ENCODE peak calls at places on chromosomes 2 and 18, in seven cellular contexts. One of them, this sample, is unnamed.

GRCh38 chr2:15983496-15983895 is 43.1 kb downstream of the MYCN start:
- DNase-seq in activated CD8-positive, alpha-beta memory T cell treated with anti-CD3 and anti-CD28 coated beads for 48 hours: no peak
- DNase-seq in GM13977: no peak
- DNase-seq in ovary: no peak
- DNase-seq in NCI-H1048: no peak
- DNase-seq in HS-5: no peak
- DNase-seq in psoas muscle: no peak
- DNase-seq in this sample: no peak

GRCh38 chr2:37831081-37831780 is 93.9 kb upstream of the RMDN2 start:
- DNase-seq in activated CD8-positive, alpha-beta memory T cell treated with anti-CD3 and anti-CD28 coated beads for 48 hours: no peak
- DNase-seq in GM13977: no peak
- DNase-seq in ovary: no peak
- DNase-seq in NCI-H1048: no peak
- DNase-seq in HS-5: no peak
- DNase-seq in psoas muscle: no peak
- DNase-seq in this sample: no peak

GRCh38 chr2:232687382-232688160 is 9.6 kb upstream of the GIGYF2 start:
- DNase-seq in activated CD8-positive, alpha-beta memory T cell treated with anti-CD3 and anti-CD28 coated beads for 48 hours: no peak
- DNase-seq in GM13977: no peak
- DNase-seq in ovary: no peak
- DNase-seq in NCI-H1048: no peak
- DNase-seq in HS-5: no peak
- DNase-seq in psoas muscle: no peak
- DNase-seq in this sample: no peak

GRCh38 chr18:54075681-54076080 is 148.8 kb downstream of the MBD2 start:
- DNase-seq in activated CD8-positive, alpha-beta memory T cell treated with anti-CD3 and anti-CD28 coated beads for 48 hours: no peak
- DNase-seq in GM13977: no peak
- DNase-seq in ovary: no peak
- DNase-seq in NCI-H1048: no peak
- DNase-seq in HS-5: no peak
- DNase-seq in psoas muscle: no peak
- DNase-seq in this sample: no peak

GRCh38 chr2:235677276-235677788 is 183.5 kb downstream of the AGAP1 start:
- DNase-seq in activated CD8-positive, alpha-beta memory T cell treated with anti-CD3 and anti-CD28 coated beads for 48 hours: no peak
- DNase-seq in GM13977: no peak
- DNase-seq in ovary: no peak
- DNase-seq in NCI-H1048: no peak
- DNase-seq in HS-5: no peak
- DNase-seq in psoas muscle: no peak
- DNase-seq in this sample: no peak

GRCh38 chr2:158969717-158970521 is 1.5 kb downstream of the TANC1 start:
- DNase-seq in activated CD8-positive, alpha-beta memory T cell treated with anti-CD3 and anti-CD28 coated beads for 48 hours: no peak
- DNase-seq in GM13977: no peak
- DNase-seq in ovary: peak
- DNase-seq in NCI-H1048: no peak
- DNase-seq in HS-5: no peak
- DNase-seq in psoas muscle: peak
- DNase-seq in this sample: no peak

GRCh38 chr2:219612605-219613286 is 14.7 kb upstream of the SLC4A3 start:
- DNase-seq in activated CD8-positive, alpha-beta memory T cell treated with anti-CD3 and anti-CD28 coated beads for 48 hours: no peak
- DNase-seq in GM13977: no peak
- DNase-seq in ovary: peak
- DNase-seq in NCI-H1048: no peak
- DNase-seq in HS-5: no peak
- DNase-seq in psoas muscle: no peak
- DNase-seq in this sample: no peak

GRCh38 chr2:29323961-29324360 is 208.7 kb downstream of the CLIP4 start:
- DNase-seq in activated CD8-positive, alpha-beta memory T cell treated with anti-CD3 and anti-CD28 coated beads for 48 hours: no peak
- DNase-seq in GM13977: no peak
- DNase-seq in ovary: no peak
- DNase-seq in NCI-H1048: no peak
- DNase-seq in HS-5: no peak
- DNase-seq in psoas muscle: no peak
- DNase-seq in this sample: no peak

GRCh38 chr2:18795881-18796280 is 206.5 kb upstream of the NT5C1B start:
- DNase-seq in activated CD8-positive, alpha-beta memory T cell treated with anti-CD3 and anti-CD28 coated beads for 48 hours: no peak
- DNase-seq in GM13977: no peak
- DNase-seq in ovary: no peak
- DNase-seq in NCI-H1048: no peak
- DNase-seq in HS-5: no peak
- DNase-seq in psoas muscle: no peak
- DNase-seq in this sample: no peak

GRCh38 chr2:237614151-237614720 is 13.2 kb upstream of the LRRFIP1 start:
- DNase-seq in activated CD8-positive, alpha-beta memory T cell treated with anti-CD3 and anti-CD28 coated beads for 48 hours: no peak
- DNase-seq in GM13977: no peak
- DNase-seq in ovary: no peak
- DNase-seq in NCI-H1048: no peak
- DNase-seq in HS-5: no peak
- DNase-seq in psoas muscle: no peak
- DNase-seq in this sample: no peak

GRCh38 chr18:46301571-46301970 is 197.4 kb downstream of the HAUS1 start:
- DNase-seq in activated CD8-positive, alpha-beta memory T cell treated with anti-CD3 and anti-CD28 coated beads for 48 hours: no peak
- DNase-seq in GM13977: no peak
- DNase-seq in ovary: no peak
- DNase-seq in NCI-H1048: no peak
- DNase-seq in HS-5: no peak
- DNase-seq in psoas muscle: no peak
- DNase-seq in this sample: no peak

GRCh38 chr2:101386599-101387150 is 628 bp downstream of the CREG2 start:
- DNase-seq in activated CD8-positive, alpha-beta memory T cell treated with anti-CD3 and anti-CD28 coated beads for 48 hours: no peak
- DNase-seq in GM13977: no peak
- DNase-seq in ovary: no peak
- DNase-seq in NCI-H1048: no peak
- DNase-seq in HS-5: no peak
- DNase-seq in psoas muscle: no peak
- DNase-seq in this sample: no peak

GRCh38 chr2:26770986-26771586 is 7.0 kb downstream of the SLC35F6 start:
- DNase-seq in activated CD8-positive, alpha-beta memory T cell treated with anti-CD3 and anti-CD28 coated beads for 48 hours: no peak
- DNase-seq in GM13977: no peak
- DNase-seq in ovary: peak
- DNase-seq in NCI-H1048: no peak
- DNase-seq in HS-5: no peak
- DNase-seq in psoas muscle: peak
- DNase-seq in this sample: no peak

GRCh38 chr18:43919565-43919964 is 642.3 kb upstream of the SYT4 start:
- DNase-seq in activated CD8-positive, alpha-beta memory T cell treated with anti-CD3 and anti-CD28 coated beads for 48 hours: no peak
- DNase-seq in GM13977: no peak
- DNase-seq in ovary: no peak
- DNase-seq in NCI-H1048: no peak
- DNase-seq in HS-5: no peak
- DNase-seq in psoas muscle: no peak
- DNase-seq in this sample: no peak

GRCh38 chr2:164710252-164710633 is 89.0 kb upstream of the GRB14 start:
- DNase-seq in activated CD8-positive, alpha-beta memory T cell treated with anti-CD3 and anti-CD28 coated beads for 48 hours: no peak
- DNase-seq in GM13977: no peak
- DNase-seq in ovary: no peak
- DNase-seq in NCI-H1048: no peak
- DNase-seq in HS-5: peak
- DNase-seq in psoas muscle: no peak
- DNase-seq in this sample: no peak

GRCh38 chr2:173884403-173884802 is 80.8 kb downstream of the SP3 start:
- DNase-seq in activated CD8-positive, alpha-beta memory T cell treated with anti-CD3 and anti-CD28 coated beads for 48 hours: no peak
- DNase-seq in GM13977: no peak
- DNase-seq in ovary: peak
- DNase-seq in NCI-H1048: no peak
- DNase-seq in HS-5: peak
- DNase-seq in psoas muscle: peak
- DNase-seq in this sample: no peak

GRCh38 chr2:226115102-226115831 is 684.4 kb downstream of the IRS1 start:
- DNase-seq in activated CD8-positive, alpha-beta memory T cell treated with anti-CD3 and anti-CD28 coated beads for 48 hours: no peak
- DNase-seq in GM13977: no peak
- DNase-seq in ovary: no peak
- DNase-seq in NCI-H1048: no peak
- DNase-seq in HS-5: peak
- DNase-seq in psoas muscle: no peak
- DNase-seq in this sample: peak

GRCh38 chr18:3153107-3153704 is 66.6 kb downstream of the MYOM1 start:
- DNase-seq in activated CD8-positive, alpha-beta memory T cell treated with anti-CD3 and anti-CD28 coated beads for 48 hours: no peak
- DNase-seq in GM13977: no peak
- DNase-seq in ovary: no peak
- DNase-seq in NCI-H1048: no peak
- DNase-seq in HS-5: no peak
- DNase-seq in psoas muscle: no peak
- DNase-seq in this sample: no peak

GRCh38 chr2:68390114-68390513 is 25.0 kb downstream of the PLEK start:
- DNase-seq in activated CD8-positive, alpha-beta memory T cell treated with anti-CD3 and anti-CD28 coated beads for 48 hours: no peak
- DNase-seq in GM13977: no peak
- DNase-seq in ovary: no peak
- DNase-seq in NCI-H1048: no peak
- DNase-seq in HS-5: no peak
- DNase-seq in psoas muscle: no peak
- DNase-seq in this sample: no peak

GRCh38 chr2:172931256-172931894 is 144.3 kb upstream of the MAP3K20 start:
- DNase-seq in activated CD8-positive, alpha-beta memory T cell treated with anti-CD3 and anti-CD28 coated beads for 48 hours: no peak
- DNase-seq in GM13977: no peak
- DNase-seq in ovary: peak
- DNase-seq in NCI-H1048: no peak
- DNase-seq in HS-5: no peak
- DNase-seq in psoas muscle: no peak
- DNase-seq in this sample: peak

GRCh38 chr18:75551071-75551470 is 123.6 kb upstream of the SMIM21 start:
- DNase-seq in activated CD8-positive, alpha-beta memory T cell treated with anti-CD3 and anti-CD28 coated beads for 48 hours: no peak
- DNase-seq in GM13977: no peak
- DNase-seq in ovary: no peak
- DNase-seq in NCI-H1048: no peak
- DNase-seq in HS-5: no peak
- DNase-seq in psoas muscle: no peak
- DNase-seq in this sample: no peak

This sample was measured in HFF-Myc.